ENCODE peak calls at places on chromosomes 7 and 10, in seven cellular contexts. A, H, D, T, E, U and F are unnamed samples. For H3K27me3, the result is how much of the 10 kb centered on the place peaks cover.

GRCh38 chr10:119928411-119928810 is 35.9 kb downstream of the SEC23IP start:
- DNase-seq in D (no peak), H (no peak), A (no peak), E (no peak), U (no peak), T (no peak), F (no peak)

GRCh38 chr7:12322287-12322902 is 81.3 kb downstream of the VWDE start:
- DNase-seq in U (no peak), T (peak), D (no peak), H (no peak), E (no peak), A (no peak), F (no peak)

GRCh38 chr7:117008849-117009531 is 55.7 kb downstream of the ST7 start:
- DNase-seq in D (no peak), H (no peak), A (no peak), U (no peak), T (no peak), E (no peak), F (no peak)

GRCh38 chr10:124685251-124685650 is 58.9 kb downstream of the FAM53B start:
- DNase-seq in U (peak), T (no peak), A (no peak), D (no peak), E (peak), H (peak), F (peak)

GRCh38 chr10:132395704-132396494 is 1.1 kb upstream of the PWWP2B start:
- DNase-seq in H (peak), U (peak), A (peak), D (no peak), E (peak), T (no peak), F (no peak)

GRCh38 chr7:44046321-44047061 is 2.0 kb downstream of the DBNL start:
- DNase-seq in H (no peak), T (no peak), U (no peak), A (no peak), E (peak), D (no peak), F (no peak)

GRCh38 chr7:27161214-27161720 is 4.1 kb downstream of the HOXA9 start:
- DNase-seq in T (no peak), H (no peak), D (no peak), U (peak), E (peak), A (no peak), F (no peak)

GRCh38 chr7:32043688-32044087 is 26.5 kb downstream of the PDE1C start:
- DNase-seq in U (no peak), E (no peak), T (no peak), A (no peak), D (no peak), H (no peak), F (no peak)

GRCh38 chr7:155961241-155962190 is 149.3 kb upstream of the SHH start:
- DNase-seq in T (peak), H (no peak), A (no peak), U (no peak), E (peak), D (no peak), F (no peak)

GRCh38 chr10:91196268-91197043 is 24.0 kb upstream of the PCGF5 start:
- DNase-seq in E (no peak), H (no peak), T (no peak), D (no peak), A (no peak), U (no peak), F (no peak)

GRCh38 chr10:30834143-30834542 is 197.5 kb downstream of the ZNF438 start:
- DNase-seq in H (no peak), E (no peak), D (no peak), T (no peak), U (no peak), A (no peak), F (no peak)

GRCh38 chr7:118352854-118353453 is 128.4 kb downstream of the ANKRD7 start:
- DNase-seq in U (no peak), E (no peak), A (no peak), H (no peak), T (peak), D (no peak), F (no peak)

DNA sequence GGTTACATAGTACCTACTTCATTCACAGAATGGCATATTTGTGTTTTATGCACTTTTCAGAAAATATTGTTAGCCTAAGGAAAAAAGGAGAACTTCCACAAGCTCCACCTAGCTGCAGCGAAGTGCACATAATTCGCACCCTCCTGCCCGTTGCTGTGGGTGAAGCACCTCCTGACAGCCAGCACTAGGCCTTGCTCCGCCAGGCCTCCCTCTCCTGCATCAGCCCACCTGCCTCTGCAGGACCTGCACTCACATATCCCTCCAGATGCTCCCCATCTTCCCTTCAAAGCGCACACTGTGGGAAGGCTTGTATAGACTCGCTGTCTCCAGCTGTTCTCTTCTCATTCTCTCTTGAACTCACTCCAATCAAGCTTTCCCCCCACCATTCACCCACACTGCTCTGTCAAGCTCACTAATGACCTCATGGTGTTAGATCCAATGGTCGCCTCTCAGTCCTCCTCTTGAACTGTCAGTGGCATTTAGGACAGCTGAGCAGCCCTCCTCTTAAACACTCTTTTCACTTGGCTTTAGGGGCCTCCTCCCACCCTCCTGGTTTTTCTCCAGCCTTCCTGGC is 20.7 kb upstream of the GRID1 start:
- DNase-seq in H (no peak), E (peak), T (no peak), D (no peak), A (no peak), U (no peak), F (no peak)
- TF ChIP-seq CTCF in H (no peak), E (no peak), T (peak), D (peak), A (no peak), U (no peak), F (peak)

DNA sequence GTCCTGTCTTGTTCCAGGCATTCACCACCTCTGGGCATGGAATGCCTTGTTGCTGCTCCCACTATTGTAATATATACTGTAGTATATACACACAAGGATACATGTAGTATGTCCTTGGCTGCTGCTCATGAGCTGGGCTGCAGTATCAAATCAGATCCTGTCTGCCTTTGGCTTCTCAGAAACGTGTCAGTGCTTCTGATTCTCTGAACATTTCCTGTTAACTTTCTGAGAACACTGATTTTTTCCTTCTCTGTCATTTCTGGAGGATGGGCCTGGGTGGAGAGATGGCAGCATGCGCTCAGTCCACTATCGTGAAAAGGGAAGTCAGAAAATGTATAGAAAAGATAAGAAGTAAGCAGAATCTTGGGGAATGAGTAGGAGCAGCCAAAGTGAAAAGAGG is 12.2 kb downstream of the SFTPA2 start:
- DNase-seq in A (no peak), E (no peak), U (no peak), T (no peak), D (no peak), H (no peak), F (no peak)
- H3K27me3 ChIP-seq in A (under half), E (under half), U (under half), T (under half), D (under half), H (under half), F (under half)

DNA sequence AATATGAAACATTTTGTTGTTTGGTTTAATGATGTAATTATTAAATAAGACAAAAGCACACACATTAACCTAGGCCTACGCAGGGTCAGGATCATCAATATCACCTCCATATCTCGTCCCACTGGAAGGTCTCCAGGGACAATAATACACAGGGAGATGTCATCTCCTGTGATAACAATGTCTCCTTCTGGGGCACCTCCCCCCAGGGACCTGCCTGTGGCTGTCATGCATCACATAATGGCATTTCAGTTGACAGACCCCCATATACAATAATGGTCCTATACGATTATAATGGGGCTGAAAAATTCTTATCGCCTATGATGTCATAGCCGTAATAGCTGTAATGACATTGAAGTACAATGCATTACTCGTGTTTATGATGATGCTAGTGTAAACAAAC is 274.3 kb downstream of the REEP3 start:
- DNase-seq in E (no peak), H (no peak), T (no peak), A (no peak), D (no peak), U (no peak), F (no peak)
- H3K4me3 ChIP-seq in E (no peak), H (no peak), T (no peak), A (no peak), D (no peak), U (no peak), F (no peak)

GRCh38 chr10:115945696-115946445 is 327.1 kb downstream of the GFRA1 start:
- DNase-seq in H (no peak), U (no peak), E (no peak), T (no peak), D (no peak), A (no peak), F (no peak)

GRCh38 chr10:115949282-115949844 is 323.6 kb downstream of the GFRA1 start:
- DNase-seq in E (no peak), T (no peak), U (no peak), H (no peak), A (no peak), D (no peak), F (no peak)

GRCh38 chr10:115950320-115950719 is 322.7 kb downstream of the GFRA1 start:
- DNase-seq in A (no peak), D (no peak), T (no peak), E (no peak), U (no peak), H (no peak), F (no peak)

GRCh38 chr10:115947104-115947503 is 325.9 kb downstream of the GFRA1 start:
- DNase-seq in D (no peak), A (no peak), E (no peak), U (no peak), T (no peak), H (no peak), F (no peak)

DNA sequence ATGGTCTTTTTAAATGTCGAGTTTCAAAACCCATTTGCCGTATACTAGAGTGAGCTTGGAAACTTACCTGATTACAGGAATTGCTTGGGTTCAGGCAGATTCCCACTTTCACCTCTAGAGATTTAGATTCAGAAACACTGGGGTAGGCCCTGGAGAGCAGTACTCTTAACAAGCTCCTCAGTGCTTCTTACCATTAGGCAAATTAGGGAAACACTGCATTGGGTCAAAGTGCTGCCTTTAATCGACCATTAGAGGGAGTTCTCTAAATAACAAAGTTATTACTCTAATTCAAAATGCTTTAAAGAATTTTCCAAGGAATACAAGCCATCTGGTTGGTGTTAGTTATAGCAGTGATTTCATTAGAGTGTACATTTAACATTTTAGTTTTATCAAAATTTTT is 324.6 kb downstream of the GFRA1 start:
- DNase-seq in A (no peak), D (no peak), E (no peak), H (no peak), U (no peak), T (no peak), F (no peak)
- TF ChIP-seq CTCF in A (no peak), D (no peak), E (peak), H (peak), U (no peak), T (peak), F (peak)

GRCh38 chr10:15869935-15870334 is 9.6 kb upstream of the MINDY3 start:
- DNase-seq in H (no peak), A (no peak), D (no peak), E (no peak), U (no peak), T (no peak), F (no peak)
- H3K27me3 ChIP-seq in H (half or more), A (under half), D (under half), E (under half), U (under half), T (under half), F (under half)

DNA sequence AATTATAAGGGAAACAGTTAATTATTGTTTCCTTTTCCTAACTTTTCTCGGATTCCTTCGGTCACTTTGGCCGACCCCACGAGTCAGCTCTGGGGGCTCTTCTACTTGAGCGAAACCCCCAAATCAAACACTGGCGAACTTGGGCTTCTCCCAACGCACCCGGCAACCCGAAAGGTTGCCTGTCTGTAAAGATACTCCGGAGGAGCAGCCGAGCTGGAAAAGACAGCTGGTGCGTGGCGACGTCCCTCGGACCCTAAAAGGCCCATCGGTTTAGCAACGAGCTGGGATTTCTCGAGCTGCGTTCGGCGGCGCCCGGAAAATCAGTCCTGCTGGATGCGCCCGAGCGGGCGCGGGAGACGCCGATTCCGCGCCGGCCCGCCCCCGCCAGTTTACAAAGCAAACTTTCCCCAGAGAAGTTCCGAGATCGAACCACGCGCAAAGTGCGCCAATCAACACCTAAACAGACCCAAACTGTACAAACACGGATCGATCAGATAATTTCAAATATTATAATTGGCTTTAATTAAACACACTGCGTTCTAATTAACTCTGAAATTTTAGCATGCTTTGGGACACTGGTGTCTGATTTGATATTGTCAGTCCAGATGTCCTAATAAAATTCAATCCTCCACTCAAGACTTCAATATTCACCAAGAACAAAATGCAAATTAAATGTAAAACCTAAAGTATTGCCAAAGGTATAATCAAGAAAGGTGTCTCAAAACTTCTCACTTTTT is 5.6 kb upstream of the EBF3 start:
- DNase-seq in U (no peak), E (peak), T (no peak), A (no peak), D (no peak), H (no peak), F (no peak)
- H3K4me3 ChIP-seq in U (peak), E (no peak), T (no peak), A (no peak), D (no peak), H (peak), F (no peak)

GRCh38 chr7:139034855-139035587 is 821 bp downstream of the ZC3HAV1L start:
- DNase-seq in U (peak), E (peak), H (no peak), D (no peak), A (no peak), T (no peak), F (no peak)
- TF ChIP-seq CTCF in U (no peak), E (no peak), H (no peak), D (no peak), A (no peak), T (no peak), F (no peak)